ENCODE peak calls at places on chromosomes 1 and 21, in four cellular contexts. One of them, this sample, is unnamed. For H3K4me1, the result is how much of the 10 kb centered on the place peaks cover.

GRCh38 chr1:23980725-23981063 is 567 bp upstream of the SRSF10 start:
- DNase-seq in H9: peak
- DNase-seq in H1: peak
- DNase-seq in IMR-90: peak
- DNase-seq in this sample: peak

GRCh38 chr1:61270761-61271411 is 188.5 kb downstream of the NFIA start:
- DNase-seq in H9: no peak
- DNase-seq in IMR-90: peak
- DNase-seq in H1: no peak
- DNase-seq in this sample: no peak

GRCh38 chr1:105636052-105636451 is 1420.4 kb upstream of the PRMT6 start:
- DNase-seq in H1: no peak
- DNase-seq in H9: no peak
- DNase-seq in IMR-90: no peak
- DNase-seq in this sample: no peak

GRCh38 chr1:210262167-210262896 is 29.7 kb downstream of the SERTAD4 start:
- DNase-seq in H9: no peak
- DNase-seq in H1: no peak
- DNase-seq in IMR-90: peak
- DNase-seq in this sample: no peak

GRCh38 chr21:16541366-16541765 is 811.6 kb downstream of the USP25 start:
- DNase-seq in H1: no peak
- DNase-seq in IMR-90: no peak
- DNase-seq in H9: no peak
- DNase-seq in this sample: no peak

GRCh38 chr1:32742956-32743355 is 40.4 kb upstream of the SYNC start:
- DNase-seq in H1: no peak
- DNase-seq in IMR-90: no peak
- DNase-seq in H9: no peak
- DNase-seq in this sample: peak

GRCh38 chr1:82755671-82756070 is 954.9 kb downstream of the ADGRL2 start:
- DNase-seq in H1: no peak
- DNase-seq in IMR-90: no peak
- DNase-seq in H9: no peak
- DNase-seq in this sample: no peak

GRCh38 chr1:69648486-69648885 is 80.8 kb downstream of the LRRC7 start:
- DNase-seq in IMR-90: peak
- DNase-seq in H1: no peak
- DNase-seq in H9: no peak
- DNase-seq in this sample: peak

GRCh38 chr1:220922951-220923350 is 43.7 kb downstream of the HLX start:
- DNase-seq in IMR-90: no peak
- DNase-seq in H1: no peak
- DNase-seq in H9: no peak
- DNase-seq in this sample: peak

GRCh38 chr1:209065350-209065749 is 518.2 kb upstream of the CAMK1G start:
- DNase-seq in H1: no peak
- DNase-seq in IMR-90: no peak
- DNase-seq in H9: no peak
- DNase-seq in this sample: no peak

GRCh38 chr1:236024655-236025054 is 40.2 kb downstream of the NID1 start:
- DNase-seq in H1: no peak
- DNase-seq in IMR-90: no peak
- DNase-seq in H9: no peak
- DNase-seq in this sample: peak

GRCh38 chr1:101257500-101258325 is 20.9 kb downstream of the S1PR1 start:
- DNase-seq in H9: no peak
- DNase-seq in H1: no peak
- DNase-seq in IMR-90: no peak
- DNase-seq in this sample: no peak

GRCh38 chr1:90502696-90503095 is 214.4 kb downstream of the BARHL2 start:
- DNase-seq in IMR-90: no peak
- DNase-seq in H1: no peak
- DNase-seq in H9: peak
- DNase-seq in this sample: peak

GRCh38 chr1:30715216-30715615 is 8.2 kb downstream of the MATN1 start:
- DNase-seq in IMR-90: no peak
- DNase-seq in H9: no peak
- DNase-seq in H1: peak
- DNase-seq in this sample: peak

GRCh38 chr1:150528196-150528595 is 12.6 kb downstream of the FALEC start:
- DNase-seq in H9: no peak
- DNase-seq in H1: no peak
- DNase-seq in IMR-90: peak
- DNase-seq in this sample: no peak

GRCh38 chr1:23751050-23751814 is 8.0 kb downstream of the ELOA start:
- DNase-seq in H1: peak
- DNase-seq in IMR-90: peak
- DNase-seq in H9: peak
- DNase-seq in this sample: peak

GRCh38 chr21:42839271-42840231 is 39.8 kb downstream of the WDR4 start:
- DNase-seq in H9: peak
- DNase-seq in H1: peak
- DNase-seq in IMR-90: no peak
- DNase-seq in this sample: no peak

GRCh38 chr21:46096596-46096981 is 1.3 kb upstream of the COL6A2 start:
- DNase-seq in IMR-90: no peak
- DNase-seq in H9: peak
- DNase-seq in H1: peak
- DNase-seq in this sample: no peak

DNA sequence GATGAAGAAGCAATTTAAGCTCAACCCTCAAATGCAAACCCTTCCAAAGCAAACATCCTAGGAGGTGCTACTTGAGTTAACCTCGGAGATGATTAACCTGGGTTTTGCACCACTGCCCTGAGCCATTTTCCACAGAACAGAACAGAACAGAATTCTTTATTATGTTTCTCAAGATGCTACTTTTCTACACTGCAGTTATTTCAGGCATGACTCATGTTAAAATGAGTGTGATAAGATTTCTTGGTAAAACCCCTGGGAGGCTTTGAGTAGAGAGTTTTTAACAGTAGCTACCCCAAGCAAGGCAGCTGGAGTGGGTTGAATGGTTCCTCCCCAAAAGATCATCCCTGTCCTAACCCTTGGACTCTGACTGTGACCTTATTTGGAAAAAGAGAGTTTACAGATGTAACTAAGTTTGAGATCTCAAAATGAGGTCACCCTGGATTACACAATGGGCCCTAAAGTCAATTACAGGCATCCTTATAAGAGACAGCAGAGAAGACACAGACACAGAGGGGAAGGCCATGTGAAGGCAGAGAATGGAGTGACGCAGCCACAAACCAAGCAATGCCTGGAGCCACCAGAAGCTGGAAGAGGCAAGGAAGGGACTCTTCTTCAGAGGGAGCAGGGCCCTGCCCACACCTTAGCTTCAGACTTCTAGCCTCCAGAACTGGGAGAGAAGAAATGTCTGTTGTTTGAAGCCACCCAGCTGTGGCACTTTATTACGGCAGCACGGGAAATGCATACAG is 153.4 kb downstream of the ETS2 start:
- DNase-seq in IMR-90: peak
- DNase-seq in H9: no peak
- DNase-seq in H1: no peak
- DNase-seq in this sample: no peak
- H3K4me1 ChIP-seq in IMR-90: under half
- H3K4me1 ChIP-seq in H9: under half
- H3K4me1 ChIP-seq in H1: under half
- H3K4me1 ChIP-seq in this sample: under half

DNA sequence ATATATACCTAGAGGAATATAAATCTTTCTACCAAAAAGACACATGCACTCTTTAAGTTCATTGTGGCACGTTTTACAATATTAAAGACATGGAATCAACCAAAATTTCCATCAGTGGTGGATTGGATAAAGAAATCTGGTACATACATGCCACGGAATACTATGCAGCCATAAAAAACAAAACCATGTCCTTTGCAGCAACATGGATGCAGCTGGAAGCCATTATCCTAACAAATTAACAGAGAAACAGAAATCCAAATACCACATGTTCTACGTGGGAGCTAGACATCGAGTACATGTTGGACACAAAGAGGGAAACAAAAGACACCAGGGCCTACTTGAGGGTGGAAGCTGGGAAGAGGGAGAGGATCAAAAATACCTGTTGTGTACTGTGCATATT is 33.0 kb upstream of the B3GALT2 start:
- DNase-seq in H9: no peak
- DNase-seq in H1: no peak
- DNase-seq in IMR-90: no peak
- DNase-seq in this sample: no peak
- H3K56ac ChIP-seq in H9: no peak
- H3K56ac ChIP-seq in H1: no peak
- H3K56ac ChIP-seq in IMR-90: no peak
- H3K56ac ChIP-seq in this sample: no peak

DNA sequence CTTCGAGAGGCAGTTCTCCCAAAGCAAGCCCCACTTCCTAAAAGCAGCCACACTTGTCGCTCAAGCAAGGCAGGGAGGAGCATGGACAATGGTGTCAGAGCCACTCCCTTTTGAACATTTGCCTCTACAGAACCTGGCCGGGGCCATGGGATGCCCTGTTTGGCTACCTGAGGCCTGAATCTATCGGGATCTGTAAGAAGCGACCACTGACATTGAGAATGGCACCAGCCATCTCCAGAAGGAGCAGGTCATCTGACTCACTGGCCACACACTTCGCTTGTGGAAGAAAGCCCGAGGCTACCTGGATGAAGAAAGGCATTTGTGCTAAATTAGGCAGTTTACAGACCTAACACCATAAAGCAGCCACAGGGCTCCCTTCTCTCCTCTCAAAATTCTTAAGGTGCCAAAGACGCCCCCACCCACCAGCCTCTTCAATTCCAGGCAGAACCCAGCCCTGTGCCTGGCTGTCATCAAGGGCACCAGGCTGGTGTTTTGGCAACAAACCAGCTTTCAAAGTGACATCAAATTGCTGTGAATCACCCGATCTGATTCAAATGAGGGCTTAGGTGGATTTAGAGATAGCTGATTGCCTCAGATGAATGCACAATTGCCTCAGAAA is 104.8 kb downstream of the ETS2 start:
- DNase-seq in H9: no peak
- DNase-seq in IMR-90: no peak
- DNase-seq in H1: no peak
- DNase-seq in this sample: peak
- H3K4me1 ChIP-seq in H9: under half
- H3K4me1 ChIP-seq in IMR-90: under half
- H3K4me1 ChIP-seq in H1: under half
- H3K4me1 ChIP-seq in this sample: under half

GRCh38 chr1:227035316-227035715 is 95.2 kb downstream of the COQ8A start:
- DNase-seq in H9: no peak
- DNase-seq in H1: no peak
- DNase-seq in IMR-90: no peak
- DNase-seq in this sample: no peak

GRCh38 chr1:227042292-227042691 is 102.2 kb downstream of the COQ8A start:
- DNase-seq in H1: no peak
- DNase-seq in H9: no peak
- DNase-seq in IMR-90: no peak
- DNase-seq in this sample: no peak

GRCh38 chr1:227037121-227037520 is 97.0 kb downstream of the COQ8A start:
- DNase-seq in IMR-90: no peak
- DNase-seq in H9: no peak
- DNase-seq in H1: no peak
- DNase-seq in this sample: no peak

GRCh38 chr1:227033880-227034279 is 93.8 kb downstream of the COQ8A start:
- DNase-seq in H1: no peak
- DNase-seq in IMR-90: no peak
- DNase-seq in H9: no peak
- DNase-seq in this sample: no peak

GRCh38 chr1:227038401-227038800 is 98.3 kb downstream of the COQ8A start:
- DNase-seq in H9: no peak
- DNase-seq in IMR-90: no peak
- DNase-seq in H1: no peak
- DNase-seq in this sample: no peak
- H3K56ac ChIP-seq in H9: no peak
- H3K56ac ChIP-seq in IMR-90: no peak
- H3K56ac ChIP-seq in H1: no peak
- H3K56ac ChIP-seq in this sample: no peak

DNA sequence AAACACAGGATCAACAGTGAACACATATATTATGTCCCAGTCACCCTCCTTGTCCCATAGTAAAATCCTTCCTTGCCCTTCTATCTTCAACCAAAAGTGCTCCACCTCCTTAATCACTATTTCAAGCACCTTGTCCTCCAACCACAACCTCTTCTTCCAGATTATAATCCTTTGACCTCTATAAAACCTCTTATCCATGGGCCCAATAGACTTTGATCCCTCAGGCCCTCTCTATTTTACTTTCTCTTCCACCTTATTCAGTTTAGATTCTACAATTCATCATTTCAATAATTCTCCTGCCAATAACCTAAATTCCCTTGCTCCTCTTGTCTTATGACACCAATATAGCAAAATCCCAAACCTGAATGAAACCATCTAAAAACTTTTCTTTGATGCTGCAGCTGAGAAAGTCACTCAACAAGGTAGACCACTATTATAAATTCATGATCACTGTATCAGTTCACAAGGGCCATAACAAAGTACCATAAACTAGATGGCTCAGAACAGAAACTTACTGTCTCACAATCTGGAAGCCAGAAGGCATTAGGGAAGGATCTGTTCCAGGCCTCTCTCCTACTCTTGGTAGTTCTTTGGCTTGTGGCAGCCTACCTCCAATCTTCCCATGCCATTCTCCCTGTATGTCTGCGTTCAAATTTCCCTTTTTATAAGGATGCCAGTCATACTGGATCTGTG is 24.8 kb downstream of the EPS15 start:
- DNase-seq in IMR-90: no peak
- DNase-seq in H9: no peak
- DNase-seq in H1: no peak
- DNase-seq in this sample: no peak
- H3K4me1 ChIP-seq in IMR-90: under half
- H3K4me1 ChIP-seq in H9: under half
- H3K4me1 ChIP-seq in H1: under half
- H3K4me1 ChIP-seq in this sample: under half

GRCh38 chr1:212607924-212608208 is 695 bp upstream of the ATF3 start:
- DNase-seq in H1: no peak
- DNase-seq in IMR-90: no peak
- DNase-seq in H9: no peak
- DNase-seq in this sample: no peak
- H3K56ac ChIP-seq in H1: peak
- H3K56ac ChIP-seq in IMR-90: no peak
- H3K56ac ChIP-seq in H9: no peak
- H3K56ac ChIP-seq in this sample: peak

This sample was measured in mesendoderm.